ENCODE peak calls at places on chromosomes 12 and 14, in five cellular contexts. P is Caki2, T is GM20000, W is NCI-H1092 treated with DMSO at 0.1 percent for 48 hours, H is midbrain. O is an unnamed sample.

GRCh38 chr12:40854669-40855068 is 162.4 kb downstream of the CNTN1 start:
- DNase-seq in T (no peak), P (no peak), H (no peak), W (no peak), O (no peak)

GRCh38 chr14:29030970-29031369 is 264.4 kb downstream of the FOXG1 start:
- DNase-seq in T (no peak), H (no peak), P (no peak), W (no peak), O (no peak)

GRCh38 chr12:54127538-54128259 is 61.1 kb downstream of the SMUG1 start:
- DNase-seq in W (no peak), T (no peak), P (no peak), H (no peak), O (no peak)

GRCh38 chr12:84822541-84822940 is 90.1 kb downstream of the SLC6A15 start:
- DNase-seq in T (no peak), P (no peak), H (no peak), W (no peak), O (no peak)

GRCh38 chr14:34111505-34111904 is 160.6 kb upstream of the EGLN3 start:
- DNase-seq in W (no peak), P (no peak), T (no peak), H (no peak), O (no peak)

GRCh38 chr14:103594265-103594664 is 31.5 kb downstream of the COA8 start:
- DNase-seq in H (peak; percentile 82), T (no peak), W (peak; percentile 59), P (no peak), O (no peak)

GRCh38 chr14:99430491-99430890 is 50.2 kb downstream of the SETD3 start:
- DNase-seq in P (no peak), H (no peak), T (no peak), W (no peak), O (no peak)

GRCh38 chr14:37594916-37595808 is at the start of the genes FOXA1 and TTC6:
- DNase-seq in H (no peak), T (no peak), P (no peak), W (peak; percentile 95), O (peak; percentile 71)

GRCh38 chr12:24496755-24497154 is 452.1 kb downstream of the BCAT1 start:
- DNase-seq in T (no peak), H (no peak), P (peak; percentile 43), W (no peak), O (no peak)

GRCh38 chr12:67111182-67111581 is 158.0 kb upstream of the CAND1 start:
- DNase-seq in H (no peak), W (no peak), P (no peak), T (no peak), O (no peak)

GRCh38 chr12:131499160-131499863 is 211.6 kb upstream of the SFSWAP start:
- DNase-seq in W (no peak), T (no peak), H (no peak), P (no peak), O (no peak)

GRCh38 chr14:33940561-33941011 is 10.3 kb downstream of the EGLN3 start:
- DNase-seq in P (no peak), T (no peak), W (no peak), H (peak; percentile 53), O (no peak)

GRCh38 chr14:101071493-101071891 is 168.0 kb upstream of the RTL1 start:
- DNase-seq in H (no peak), T (no peak), W (no peak), P (no peak), O (no peak)

GRCh38 chr12:8609061-8609570 is 3.5 kb downstream of the AICDA start:
- DNase-seq in T (peak; percentile 63), H (peak; percentile 37), P (peak; percentile 49), W (peak; percentile 27), O (peak; percentile 61)

GRCh38 chr14:29999013-29999539 is 71.4 kb upstream of the PRKD1 start:
- DNase-seq in W (no peak), P (no peak), H (no peak), T (no peak), O (no peak)

GRCh38 chr12:27161458-27162228 is 79.3 kb upstream of the C12orf71 start:
- DNase-seq in H (no peak), W (no peak), T (no peak), P (no peak), O (no peak)

GRCh38 chr14:68849416-68849815 is 56.5 kb upstream of the ZFP36L1 start:
- DNase-seq in P (no peak), W (no peak), H (no peak), T (no peak), O (no peak)

GRCh38 chr12:72307229-72307628 is 35.1 kb downstream of the TRHDE start:
- DNase-seq in T (no peak), H (no peak), P (no peak), W (no peak), O (no peak)

GRCh38 chr12:6254491-6254890 is 54.3 kb downstream of the CD9 start:
- DNase-seq in H (no peak), T (no peak), W (no peak), P (no peak), O (no peak)